ENCODE peak calls at places on chromosomes 11 and 22, in four cellular contexts. A is spleen, C is progenitor cell of endocrine pancreas, G is NCI-H1417. N is an unnamed sample.

GRCh38 chr11:63769044-63769718 is 606 bp upstream of the ZFTA start:
- DNase-seq in A (peak), C (no peak), G (peak), N (peak)

GRCh38 chr11:108847288-108847687 is 182.4 kb downstream of the DDX10 start:
- DNase-seq in A (no peak), C (no peak), G (no peak), N (no peak)

GRCh38 chr11:124892750-124893454 is 4.8 kb downstream of the ROBO4 start:
- DNase-seq in A (no peak), C (no peak), G (no peak), N (no peak)

GRCh38 chr11:76260296-76260695 is 54.0 kb upstream of the WNT11 start:
- DNase-seq in A (no peak), C (no peak), G (no peak), N (no peak)

GRCh38 chr22:20762233-20762796 is 11.6 kb upstream of the SERPIND1 start:
- DNase-seq in A (no peak), C (no peak), G (no peak), N (peak)

GRCh38 chr11:130478204-130478701 is 29.8 kb downstream of the ADAMTS15 start:
- DNase-seq in A (no peak), C (no peak), G (no peak), N (peak)

GRCh38 chr11:122781378-122782040 is 56.8 kb upstream of the CRTAM start:
- DNase-seq in A (peak), C (peak), G (peak), N (peak)

GRCh38 chr11:121105063-121105480 is 4.0 kb downstream of the TECTA start:
- DNase-seq in A (no peak), C (no peak), G (no peak), N (no peak)

GRCh38 chr22:28911279-28911640 is 27.9 kb downstream of the ZNRF3 start:
- DNase-seq in A (no peak), C (no peak), G (no peak), N (peak)

GRCh38 chr11:17987826-17988225 is 25.0 kb downstream of the SERGEF start:
- DNase-seq in A (no peak), C (no peak), G (no peak), N (no peak)